ENCODE peak calls at places on chromosomes 4 and X, in six cellular contexts. H, Z, M, W, A and C are unnamed samples.
A peak's percentile ranks its signal among the peaks of the same experiment; 100 is the strongest.

GRCh38 chrX:53048169-53049126 is at the start of gene GPR173:
- DNase-seq in H (no peak), Z (peak; percentile 21), M (peak; percentile 66), W (peak; percentile 50), A (peak; percentile 63), C (no peak)

GRCh38 chrX:131394384-131394783 is 105.3 kb upstream of the IGSF1 start:
- DNase-seq in H (no peak), Z (no peak), M (no peak), W (no peak), A (no peak), C (peak; percentile 5)

GRCh38 chrX:29913647-29914046 is 301.7 kb upstream of the MAGEB2 start:
- DNase-seq in H (no peak), Z (no peak), M (no peak), W (no peak), A (no peak), C (no peak)

GRCh38 chr4:151484396-151485102 is 75.6 kb downstream of the FHIP1A start:
- DNase-seq in H (no peak), Z (peak; percentile 49), M (peak; percentile 77), W (peak; percentile 20), A (peak; percentile 6), C (peak; percentile 77)

GRCh38 chr4:66562276-66562806 is 892.1 kb upstream of the EPHA5 start:
- DNase-seq in H (no peak), Z (no peak), M (no peak), W (no peak), A (no peak), C (peak; percentile 85)

GRCh38 chrX:122500556-122500955 is 683.5 kb upstream of the GRIA3 start:
- DNase-seq in H (no peak), Z (no peak), M (no peak), W (no peak), A (no peak), C (no peak)

GRCh38 chr4:20456416-20456815 is 204.7 kb downstream of the SLIT2 start:
- DNase-seq in H (no peak), Z (no peak), M (peak; percentile 20), W (no peak), A (peak; percentile 65), C (peak; percentile 63)

GRCh38 chr4:141220271-141220654 is 432 bp upstream of the ZNF330 start:
- DNase-seq in H (no peak), Z (no peak), M (no peak), W (no peak), A (no peak), C (no peak)

GRCh38 chr4:52376107-52376704 is 282.9 kb downstream of the USP46 start:
- DNase-seq in H (no peak), Z (peak; percentile 7), M (peak; percentile 47), W (peak; percentile 73), A (peak; percentile 51), C (peak; percentile 34)
- H3K27me3 ChIP-seq in H (no peaks in the 10 kb centered on the region), Z (peaks cover 10% of the 10 kb centered on the region), M (peaks cover 9% of the 10 kb centered on the region), W (no peaks in the 10 kb centered on the region), A (no peaks in the 10 kb centered on the region), C (no peaks in the 10 kb centered on the region)

DNA sequence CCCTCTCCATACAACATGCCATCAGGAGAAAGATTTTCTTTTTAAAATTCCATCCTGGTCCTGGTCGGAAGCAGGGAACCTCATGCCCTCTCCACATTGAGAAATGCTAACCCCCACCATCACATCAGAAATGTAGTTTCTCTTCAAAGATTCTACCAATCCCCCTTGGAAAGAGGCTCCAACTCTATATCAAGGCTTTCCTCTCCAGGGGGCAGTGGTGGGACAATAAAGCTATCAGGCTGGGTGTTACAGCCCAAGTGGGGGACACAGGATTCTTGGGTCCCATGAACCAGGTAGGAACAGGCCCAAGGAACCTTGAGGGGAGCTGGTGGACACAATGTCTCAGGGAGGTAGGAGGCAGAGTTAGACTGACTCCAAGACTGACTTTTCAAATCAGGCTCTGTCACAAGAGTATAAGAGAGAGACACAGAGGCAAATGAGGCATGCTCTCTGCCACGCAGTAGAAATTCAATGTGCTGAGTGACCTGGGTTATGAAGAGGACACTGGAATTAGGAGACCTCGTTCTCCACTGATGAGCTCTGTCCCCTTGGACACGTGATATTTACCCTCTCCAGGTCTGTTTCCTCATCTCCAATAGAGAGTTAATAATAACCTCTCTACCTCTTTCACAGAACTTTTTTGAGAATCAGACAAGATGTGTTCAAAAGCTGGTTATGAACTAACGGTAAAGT is 4.5 kb downstream of the GJB1 start:
- DNase-seq in H (no peak), Z (no peak), M (no peak), W (no peak), A (no peak), C (no peak)
- TF ChIP-seq CTCF in H (no peak), Z (peak; percentile 6), M (no peak), W (no peak), A (no peak), C (no peak)

GRCh38 chr4:162163892-162164759 is at the start of gene FSTL5:
- DNase-seq in H (no peak), Z (no peak), M (peak; percentile 2), W (peak; percentile 89), A (peak; percentile 82), C (peak; percentile 60)
- H3K4me3 ChIP-seq in H (no peak within 1 kb of the TSS), Z (no peak within 1 kb of the TSS), M (no peak within 1 kb of the TSS), W (peak within 1 kb of the TSS; percentile 49), A (peak within 1 kb of the TSS; percentile 79), C (peak within 1 kb of the TSS; percentile 8)

GRCh38 chr4:24321637-24322036 is 262.7 kb downstream of the DHX15 start:
- DNase-seq in H (no peak), Z (no peak), M (no peak), W (no peak), A (no peak), C (no peak)

GRCh38 chr4:24322517-24322916 is 261.8 kb downstream of the DHX15 start:
- DNase-seq in H (no peak), Z (no peak), M (peak; percentile 22), W (no peak), A (no peak), C (no peak)

GRCh38 chr4:24328300-24328699 is 256.1 kb downstream of the DHX15 start:
- DNase-seq in H (no peak), Z (no peak), M (no peak), W (no peak), A (no peak), C (no peak)

GRCh38 chr4:24321151-24321550 is 263.2 kb downstream of the DHX15 start:
- DNase-seq in H (no peak), Z (no peak), M (peak; percentile 65), W (no peak), A (no peak), C (peak; percentile 73)

DNA sequence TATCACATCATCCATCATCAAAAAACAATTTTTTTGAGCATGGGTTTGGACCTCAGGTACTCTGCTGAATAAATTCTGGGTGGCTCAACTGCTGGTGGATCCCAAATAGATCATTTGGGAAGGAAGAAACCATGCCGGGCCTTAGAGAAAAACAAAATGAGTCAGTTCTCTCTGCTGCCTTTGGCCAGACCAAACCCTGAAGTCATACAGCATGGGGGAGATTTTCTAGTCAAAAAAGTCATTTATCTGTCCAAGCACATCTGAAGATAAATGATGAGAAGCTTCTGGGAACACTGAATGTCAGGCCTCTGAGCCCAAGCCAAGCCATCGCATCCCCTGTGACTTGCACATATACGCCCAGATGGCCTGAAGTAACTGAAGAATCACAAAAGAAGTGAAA is 261.4 kb downstream of the DHX15 start:
- DNase-seq in H (no peak), Z (no peak), M (no peak), W (no peak), A (no peak), C (no peak)
- H3K27me3 ChIP-seq in H (no peaks in the 10 kb centered on the region), Z (no peaks in the 10 kb centered on the region), M (no peaks in the 10 kb centered on the region), W (peaks cover 35% of the 10 kb centered on the region), A (no peaks in the 10 kb centered on the region), C (no peaks in the 10 kb centered on the region)